ENCODE peak calls at places on chromosomes 13 and 19, in nine cellular contexts. A is mammary epithelial cell, V is omental fat pad, S is PC-3, D is gastrocnemius medialis, F is mucosa of descending colon, Z is BE2C, X is fibroblast of pulmonary artery, Q is AG10803. J is an unnamed sample.

GRCh38 chr19:16349551-16350171 is 25.0 kb downstream of the KLF2 start:
- DNase-seq in A (no peak), V (no peak), S (no peak), D (no peak), F (no peak), Z (no peak), X (no peak), Q (no peak), J (no peak)

GRCh38 chr13:89688908-89689307 is 1658.6 kb upstream of the MIR17HG start:
- DNase-seq in A (no peak), V (no peak), S (no peak), D (no peak), F (no peak), Z (no peak), X (peak), Q (no peak), J (no peak)

GRCh38 chr13:42876270-42876714 is 94.9 kb downstream of the FAM216B start:
- DNase-seq in A (peak), V (no peak), S (no peak), D (no peak), F (no peak), Z (no peak), X (no peak), Q (no peak), J (no peak)

GRCh38 chr19:7965259-7965841 is 21.9 kb upstream of the TIMM44 start:
- DNase-seq in A (no peak), V (no peak), S (peak), D (no peak), F (no peak), Z (no peak), X (no peak), Q (no peak), J (no peak)

GRCh38 chr13:83691966-83692365 is 190.3 kb downstream of the SLITRK1 start:
- DNase-seq in A (no peak), V (no peak), S (no peak), D (no peak), F (no peak), Z (no peak), X (peak), Q (peak), J (no peak)

GRCh38 chr19:33473644-33474305 is 47.8 kb downstream of the PEPD start:
- DNase-seq in A (no peak), V (no peak), S (peak), D (no peak), F (no peak), Z (no peak), X (peak), Q (peak), J (no peak)

GRCh38 chr13:95627590-95627989 is 16.9 kb downstream of the DZIP1 start:
- DNase-seq in A (no peak), V (no peak), S (no peak), D (no peak), F (no peak), Z (no peak), X (peak), Q (peak), J (no peak)

GRCh38 chr19:46515879-46516350 is 20.2 kb upstream of the PNMA8B start:
- DNase-seq in A (peak), V (no peak), S (peak), D (no peak), F (no peak), Z (no peak), X (peak), Q (peak), J (no peak)

GRCh38 chr19:19372656-19373416 is 32.6 kb upstream of the GATAD2A start:
- DNase-seq in A (no peak), V (no peak), S (peak), D (peak), F (peak), Z (no peak), X (peak), Q (peak), J (no peak)

GRCh38 chr13:29902632-29903305 is 52.4 kb upstream of the UBL3 start:
- DNase-seq in A (no peak), V (no peak), S (no peak), D (no peak), F (no peak), Z (no peak), X (peak), Q (no peak), J (no peak)

GRCh38 chr13:44117351-44117750 is 237.6 kb downstream of the LACC1 start:
- DNase-seq in A (no peak), V (no peak), S (no peak), D (no peak), F (no peak), Z (no peak), X (peak), Q (peak), J (no peak)

GRCh38 chr13:102040812-102041211 is 361.0 kb downstream of the FGF14 start:
- DNase-seq in A (no peak), V (no peak), S (no peak), D (no peak), F (no peak), Z (no peak), X (no peak), Q (no peak), J (no peak)

GRCh38 chr19:19642506-19643157 is 825 bp downstream of the GMIP start:
- DNase-seq in A (no peak), V (no peak), S (peak), D (no peak), F (no peak), Z (peak), X (no peak), Q (peak), J (no peak)

GRCh38 chr13:22031702-22032286 is 360.9 kb downstream of the FGF9 start:
- DNase-seq in A (no peak), V (no peak), S (no peak), D (no peak), F (no peak), Z (no peak), X (no peak), Q (no peak), J (no peak)

GRCh38 chr13:21674271-21675009 is 3.6 kb downstream of the FGF9 start:
- DNase-seq in A (no peak), V (no peak), S (no peak), D (no peak), F (peak), Z (no peak), X (no peak), Q (no peak), J (no peak)

GRCh38 chr13:99263386-99263785 is 5.2 kb upstream of the GPR18 start:
- DNase-seq in A (no peak), V (no peak), S (no peak), D (no peak), F (no peak), Z (no peak), X (no peak), Q (no peak), J (no peak)

GRCh38 chr13:89053418-89053817 is 1382.2 kb downstream of the SLITRK5 start:
- DNase-seq in A (no peak), V (no peak), S (no peak), D (no peak), F (no peak), Z (no peak), X (no peak), Q (no peak), J (no peak)

GRCh38 chr13:78602561-78603239 is 652 bp downstream of the POU4F1 start:
- DNase-seq in A (no peak), V (no peak), S (no peak), D (no peak), F (no peak), Z (no peak), X (no peak), Q (no peak), J (no peak)

GRCh38 chr19:51075998-51076397 is 6.7 kb downstream of the KLK14 start:
- DNase-seq in A (no peak), V (no peak), S (peak), D (no peak), F (no peak), Z (no peak), X (no peak), Q (no peak), J (no peak)

GRCh38 chr13:101572456-101572855 is 120.0 kb downstream of the ITGBL1 start:
- DNase-seq in A (no peak), V (no peak), S (no peak), D (no peak), F (no peak), Z (no peak), X (no peak), Q (peak), J (no peak)

GRCh38 chr13:99657848-99658265 is 156.6 kb downstream of the TM9SF2 start:
- DNase-seq in A (no peak), V (no peak), S (no peak), D (no peak), F (peak), Z (no peak), X (peak), Q (peak), J (peak)

GRCh38 chr13:98961204-98962105 is 16.4 kb downstream of the DOCK9 start:
- DNase-seq in A (peak), V (no peak), S (no peak), D (no peak), F (no peak), Z (no peak), X (no peak), Q (peak), J (no peak)

GRCh38 chr19:5096536-5096935 is 127.6 kb downstream of the KDM4B start:
- DNase-seq in A (no peak), V (no peak), S (no peak), D (no peak), F (no peak), Z (no peak), X (no peak), Q (no peak), J (no peak)

GRCh38 chr19:5097959-5098623 is 129.2 kb downstream of the KDM4B start:
- DNase-seq in A (no peak), V (no peak), S (no peak), D (no peak), F (no peak), Z (no peak), X (no peak), Q (no peak), J (no peak)

GRCh38 chr19:5097331-5097930 is 128.5 kb downstream of the KDM4B start:
- DNase-seq in A (no peak), V (no peak), S (no peak), D (no peak), F (no peak), Z (no peak), X (no peak), Q (no peak), J (no peak)

GRCh38 chr19:5099822-5100221 is 130.9 kb downstream of the KDM4B start:
- DNase-seq in A (no peak), V (no peak), S (no peak), D (no peak), F (no peak), Z (no peak), X (no peak), Q (no peak), J (no peak)

GRCh38 chr19:5098646-5099045 is 129.7 kb downstream of the KDM4B start:
- DNase-seq in A (no peak), V (no peak), S (no peak), D (no peak), F (no peak), Z (no peak), X (no peak), Q (no peak), J (no peak)
- TF ChIP-seq CTCF in A (no peak), V (no peak), S (no peak), D (no peak), F (no peak), Z (no peak), X (no peak), Q (no peak), J (no peak)

GRCh38 chr13:24270639-24271131 is 38.7 kb upstream of the C1QTNF9 start:
- DNase-seq in A (peak), V (no peak), S (no peak), D (peak), F (peak), Z (no peak), X (peak), Q (peak), J (peak)
- TF ChIP-seq CTCF in A (no peak), V (no peak), S (no peak), D (no peak), F (no peak), Z (no peak), X (no peak), Q (peak), J (no peak)

DNA sequence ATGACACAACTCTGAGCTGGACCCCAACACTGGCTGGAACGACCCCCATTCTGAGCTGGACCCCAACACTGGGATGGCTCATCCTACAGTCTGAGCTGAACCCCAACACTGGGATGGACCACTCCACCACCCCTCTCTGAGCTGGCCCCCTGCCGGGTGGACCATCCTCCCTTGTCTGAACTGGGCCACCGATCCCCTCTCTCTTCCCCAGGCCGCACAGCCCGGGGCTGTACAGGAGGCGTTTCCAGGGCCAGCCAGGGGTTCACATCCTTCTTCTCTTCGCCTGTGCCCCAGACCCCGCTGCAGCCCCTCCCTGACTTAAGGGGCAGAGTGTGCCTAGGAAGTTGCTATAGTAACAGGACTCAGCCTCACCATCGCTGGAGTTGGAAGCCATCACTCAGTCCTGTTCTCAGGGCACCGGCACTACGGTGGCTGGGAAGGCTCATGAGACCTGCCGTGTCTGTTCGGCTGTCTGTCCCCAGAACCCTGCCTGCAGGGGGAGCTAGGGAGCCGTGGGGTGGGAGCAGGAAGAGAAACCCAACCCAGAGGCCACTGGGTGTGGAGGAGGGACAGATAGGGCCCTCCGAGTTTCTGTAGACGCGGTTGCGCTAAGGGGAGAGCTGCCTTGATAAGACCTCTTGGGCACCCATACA is 3.7 kb downstream of the PRKACA start:
- DNase-seq in A (no peak), V (no peak), S (peak), D (peak), F (peak), Z (no peak), X (no peak), Q (no peak), J (peak)
- TF ChIP-seq CTCF in A (peak), V (no peak), S (peak), D (peak), F (no peak), Z (peak), X (peak), Q (no peak), J (no peak)

DNA sequence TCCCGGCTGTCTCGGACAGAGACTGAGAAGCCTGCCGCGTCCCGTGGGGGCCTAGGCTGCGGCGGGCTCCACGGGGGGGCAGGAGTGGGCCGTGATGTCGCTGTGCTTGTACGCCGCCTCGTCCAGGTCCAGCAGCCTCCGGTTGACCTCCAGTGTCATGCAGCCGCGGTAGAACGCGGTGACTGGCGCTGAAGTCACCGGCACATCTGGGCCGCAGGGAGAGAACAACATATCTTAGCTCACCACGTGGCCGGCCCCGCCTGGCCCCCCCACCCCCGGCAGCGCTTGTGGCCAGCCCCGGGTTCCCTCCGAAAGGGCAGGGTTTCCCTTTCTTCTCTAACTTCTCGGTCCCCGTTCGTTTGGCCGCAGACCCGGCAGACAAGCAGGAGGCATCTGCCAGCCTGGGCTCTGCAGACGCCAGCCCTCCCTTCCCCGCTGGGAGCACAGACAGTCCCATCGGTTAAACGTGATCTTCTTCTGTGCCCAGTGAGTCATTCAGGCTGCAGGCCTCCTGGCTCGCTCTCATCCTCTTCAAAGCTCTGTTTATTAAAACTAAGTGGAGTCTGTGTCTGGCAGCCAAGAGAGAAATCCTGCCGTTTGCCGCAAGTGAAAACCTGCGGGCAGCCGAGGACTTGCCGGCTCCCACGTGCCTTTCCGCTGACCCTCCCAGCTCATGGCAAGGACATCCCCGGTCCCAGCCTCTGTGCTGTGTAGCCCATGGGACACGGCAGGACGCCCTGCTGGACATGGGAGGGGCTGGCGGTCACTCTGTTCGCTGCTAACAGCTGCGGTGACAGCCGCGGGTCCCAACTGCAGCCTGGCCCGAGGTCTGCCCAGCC is 42.8 kb downstream of the GAS6 start:
- DNase-seq in A (peak), V (no peak), S (peak), D (peak), F (peak), Z (peak), X (peak), Q (peak), J (no peak)
- TF ChIP-seq CTCF in A (no peak), V (no peak), S (peak), D (peak), F (no peak), Z (no peak), X (no peak), Q (no peak), J (no peak)

GRCh38 chr19:3179739-3180293 is 1.2 kb downstream of the S1PR4 start:
- DNase-seq in A (no peak), V (no peak), S (no peak), D (no peak), F (no peak), Z (no peak), X (no peak), Q (no peak), J (no peak)
- TF ChIP-seq CTCF in A (no peak), V (no peak), S (no peak), D (no peak), F (no peak), Z (no peak), X (no peak), Q (no peak), J (no peak)

J was measured in CD4-positive, alpha-beta T cell.